ENCODE peak calls at places on chromosomes 3 and 15, in five cellular contexts. K, X, C, R and E are unnamed samples.

GRCh38 chr15:48565560-48566482 is 79.7 kb downstream of the FBN1 start:
- DNase-seq in K (no peak), X (no peak), C (peak), R (no peak), E (no peak)

GRCh38 chr15:98263787-98264186 is 303.3 kb downstream of the ARRDC4 start:
- DNase-seq in K (no peak), X (no peak), C (no peak), R (no peak), E (no peak)

GRCh38 chr3:112857526-112857925 is 10.9 kb upstream of the CD200R1L start:
- DNase-seq in K (no peak), X (no peak), C (no peak), R (no peak), E (no peak)

GRCh38 chr15:31867536-31868442 is 162.5 kb upstream of the CHRNA7 start:
- DNase-seq in K (no peak), X (peak), C (no peak), R (peak), E (peak)

GRCh38 chr3:168047190-168047795 is 48.4 kb downstream of the GOLIM4 start:
- DNase-seq in K (no peak), X (peak), C (no peak), R (no peak), E (peak)

GRCh38 chr3:18643290-18643689 is 218.2 kb upstream of the SATB1 start:
- DNase-seq in K (no peak), X (no peak), C (no peak), R (no peak), E (no peak)

GRCh38 chr3:158465074-158465473 is 105.9 kb upstream of the MLF1 start:
- DNase-seq in K (no peak), X (peak), C (no peak), R (no peak), E (no peak)

GRCh38 chr15:72353266-72353665 is 22.5 kb downstream of the HEXA start:
- DNase-seq in K (no peak), X (no peak), C (no peak), R (no peak), E (no peak)

GRCh38 chr3:161057518-161057917 is 47.6 kb downstream of the B3GALNT1 start:
- DNase-seq in K (no peak), X (no peak), C (no peak), R (no peak), E (no peak)

GRCh38 chr15:60830479-60830878 is 351.5 kb upstream of the ICE2 start:
- DNase-seq in K (no peak), X (no peak), C (no peak), R (no peak), E (no peak)

GRCh38 chr3:177208223-177208622 is 10.9 kb upstream of the TBL1XR1 start:
- DNase-seq in K (no peak), X (no peak), C (no peak), R (no peak), E (no peak)

GRCh38 chr3:468172-468571 is 271.6 kb downstream of the CHL1 start:
- DNase-seq in K (no peak), X (peak), C (no peak), R (no peak), E (no peak)

GRCh38 chr3:28326458-28326926 is 22.0 kb upstream of the ZCWPW2 start:
- DNase-seq in K (no peak), X (peak), C (no peak), R (peak), E (no peak)

GRCh38 chr3:28328188-28329151 is 20.1 kb upstream of the ZCWPW2 start:
- DNase-seq in K (no peak), X (peak), C (no peak), R (no peak), E (no peak)
- TF ChIP-seq CTCF in K (peak), X (peak), C (peak), R (peak), E (peak)

GRCh38 chr3:149510480-149510879 is 36.0 kb downstream of the TM4SF4 start:
- DNase-seq in K (no peak), X (no peak), C (no peak), R (no peak), E (no peak)
- TF ChIP-seq CTCF in K (no peak), X (no peak), C (no peak), R (no peak), E (no peak)

GRCh38 chr3:159586587-159587202 is 401.9 kb upstream of the IL12A start:
- DNase-seq in K (no peak), X (no peak), C (no peak), R (no peak), E (no peak)
- TF ChIP-seq CTCF in K (no peak), X (no peak), C (no peak), R (no peak), E (no peak)

GRCh38 chr3:184241141-184241446 is 7.7 kb downstream of the ALG3 start:
- DNase-seq in K (no peak), X (no peak), C (no peak), R (no peak), E (no peak)

GRCh38 chr3:184240384-184241140 is 8.2 kb downstream of the ALG3 start:
- DNase-seq in K (no peak), X (no peak), C (no peak), R (peak), E (no peak)

GRCh38 chr3:184242297-184242685 is 6.5 kb downstream of the ALG3 start:
- DNase-seq in K (no peak), X (no peak), C (no peak), R (no peak), E (no peak)

GRCh38 chr3:184239710-184240109 is 9.1 kb downstream of the ALG3 start:
- DNase-seq in K (no peak), X (no peak), C (no peak), R (no peak), E (no peak)

DNA sequence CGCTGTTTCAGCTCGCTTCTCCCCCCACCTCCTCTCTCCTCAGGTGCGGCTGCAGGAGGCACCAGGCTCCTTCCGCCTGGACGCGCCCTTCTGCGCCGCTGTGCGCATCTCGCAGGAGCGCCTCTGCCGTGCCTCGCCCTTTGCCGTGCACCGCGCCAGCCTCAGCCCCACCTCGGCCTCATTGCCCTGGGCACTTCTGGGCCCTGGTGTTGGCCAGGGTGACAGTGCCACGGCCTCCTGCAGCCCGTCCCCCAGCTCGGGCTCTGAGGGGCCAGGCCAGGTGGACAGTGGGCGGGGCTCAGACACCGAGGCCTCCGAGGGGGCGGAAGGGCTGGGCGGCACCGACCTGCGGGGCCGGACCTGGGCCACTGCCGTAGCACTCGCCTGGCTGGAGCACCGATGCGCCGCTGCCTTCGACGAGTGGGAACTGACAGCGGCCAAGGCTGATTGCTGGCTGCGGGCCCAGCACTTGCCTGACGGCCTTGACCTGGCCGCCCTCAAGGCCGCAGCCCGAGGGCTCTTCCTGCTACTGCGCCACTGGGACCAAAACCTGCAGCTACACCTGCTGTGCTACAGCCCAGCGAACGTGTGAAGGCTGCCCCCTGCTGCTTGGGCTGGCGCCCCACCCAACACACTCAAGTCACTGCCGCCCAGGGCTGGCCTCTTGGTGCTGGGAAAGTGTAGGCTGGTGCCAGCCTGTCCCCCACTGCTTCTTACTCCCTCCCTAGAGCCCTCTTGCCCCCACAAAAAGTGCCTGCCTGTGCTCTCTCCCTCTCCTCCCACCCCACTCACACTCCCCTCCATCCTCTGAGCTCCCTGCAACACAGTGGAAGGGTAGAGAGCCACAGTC is 7.1 kb downstream of the ALG3 start:
- DNase-seq in K (peak), X (peak), C (no peak), R (peak), E (no peak)
- TF ChIP-seq CTCF in K (peak), X (no peak), C (peak), R (no peak), E (peak)

DNA sequence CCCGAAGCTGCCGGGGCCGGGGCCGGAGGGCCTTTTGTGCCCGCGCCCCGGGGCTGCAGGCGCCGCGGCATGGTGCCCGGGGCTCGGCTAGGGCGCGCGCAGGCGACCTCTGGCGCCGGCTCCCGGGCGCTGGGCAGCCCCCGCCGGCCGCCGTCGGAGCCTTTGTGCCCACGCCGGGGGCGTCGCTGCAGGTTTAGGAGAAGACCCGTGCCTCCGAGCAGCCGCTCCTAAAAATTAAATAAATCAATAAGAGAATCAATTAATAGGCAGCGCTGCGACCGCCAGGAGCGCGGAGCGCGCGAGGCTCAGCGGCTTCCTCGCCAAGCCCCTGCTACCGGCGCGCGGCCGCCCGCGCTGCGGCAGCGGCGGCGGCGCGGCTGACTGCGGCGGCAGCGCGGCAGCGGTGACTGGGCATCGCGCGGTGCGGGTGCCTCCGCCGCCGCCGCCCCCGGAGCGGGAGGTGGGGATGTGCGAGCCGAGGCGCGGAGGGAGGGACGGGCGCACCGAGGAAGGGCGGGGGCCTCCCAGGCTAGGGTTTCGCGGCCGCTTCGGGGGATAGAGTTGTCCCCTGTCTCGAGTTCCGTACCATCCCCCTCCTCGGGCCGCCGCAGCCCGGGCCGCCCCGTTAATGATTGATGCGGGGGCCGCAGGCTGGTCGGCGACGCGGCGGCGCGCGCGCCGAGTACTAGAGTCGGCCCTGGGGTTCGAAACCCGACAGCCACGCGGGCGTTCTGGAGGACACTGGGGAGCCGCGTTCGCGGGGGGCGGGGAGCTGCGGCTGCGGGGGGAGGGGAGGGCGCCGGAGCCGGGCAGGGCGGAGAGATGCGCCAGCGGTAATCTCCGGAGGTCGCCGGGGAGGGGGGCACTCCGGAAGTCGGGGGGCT is at the start of gene PAQR9:
- DNase-seq in K (no peak), X (no peak), C (no peak), R (peak), E (peak)
- TF ChIP-seq CTCF in K (no peak), X (no peak), C (no peak), R (no peak), E (no peak)

DNA sequence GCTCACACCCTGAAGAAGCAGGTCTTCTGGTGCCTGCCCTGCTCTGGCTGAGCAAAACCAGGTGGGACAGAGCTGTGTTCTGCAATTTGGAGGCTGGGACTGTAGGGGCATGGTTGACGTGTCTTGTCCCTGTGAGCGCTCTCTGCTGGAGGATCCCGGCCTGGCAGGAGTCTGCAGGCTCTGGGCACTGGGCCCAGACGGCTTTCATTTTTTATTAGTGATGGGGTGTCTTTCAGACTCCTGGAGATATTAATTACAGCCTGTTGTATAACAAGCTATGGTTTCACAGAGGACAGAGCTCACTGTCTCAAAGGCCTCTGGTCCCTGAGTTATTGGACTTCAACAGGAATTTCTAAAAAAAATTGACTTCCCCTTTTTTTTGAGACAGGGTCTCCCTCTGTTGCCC is 29.5 kb upstream of the ZNF710 start:
- DNase-seq in K (peak), X (peak), C (no peak), R (peak), E (peak)
- TF ChIP-seq CTCF in K (peak), X (peak), C (no peak), R (peak), E (peak)

DNA sequence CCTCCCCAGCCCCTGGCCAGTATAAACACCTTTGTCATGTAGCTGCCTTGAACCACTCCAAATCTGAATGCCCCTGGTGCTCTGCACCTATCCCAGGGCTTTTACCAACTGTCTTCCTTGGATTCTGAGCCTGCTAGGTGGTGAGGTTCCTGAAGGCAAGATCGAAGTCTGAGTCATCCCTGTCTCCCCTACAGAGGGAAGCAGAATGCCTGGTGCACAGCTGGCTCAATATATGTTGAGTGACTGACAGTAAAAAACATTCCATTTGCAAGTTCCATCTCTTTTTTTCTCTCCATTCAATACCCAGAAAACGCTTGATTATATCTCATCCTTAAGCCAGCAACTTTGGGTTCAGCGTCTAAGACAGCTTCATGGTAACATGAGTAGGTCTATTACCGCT is 24.7 kb downstream of the SLC24A1 start:
- DNase-seq in K (no peak), X (no peak), C (no peak), R (no peak), E (no peak)
- TF ChIP-seq CTCF in K (no peak), X (no peak), C (no peak), R (no peak), E (no peak)